ENCODE peak calls at places on chromosomes 13 and 19, in six cellular contexts. Z is endothelial cell, O is astrocyte of the spinal cord, I is nephron progenitor cell, T is esophagus squamous epithelium, N is PC-9. B is an unnamed sample.

GRCh38 chr13:75505966-75506365 is 24.0 kb upstream of the TBC1D4 start:
- DNase-seq in I (no peak), T (no peak), N (no peak), Z (no peak), O (no peak), B (no peak)

GRCh38 chr13:77143325-77143907 is 116.5 kb upstream of the FBXL3 start:
- DNase-seq in O (no peak), T (no peak), N (peak; percentile 94), I (no peak), Z (no peak), B (no peak)

GRCh38 chr19:39679056-39679790 is 23.5 kb downstream of the LGALS16 start:
- DNase-seq in T (no peak), I (no peak), N (no peak), O (no peak), Z (no peak), B (no peak)

GRCh38 chr19:52691737-52692136 is 43.1 kb downstream of the ZNF611 start:
- DNase-seq in T (no peak), Z (no peak), N (no peak), O (no peak), I (no peak), B (no peak)

GRCh38 chr19:13078897-13079541 is 23.6 kb downstream of the LYL1 start:
- DNase-seq in O (no peak), T (no peak), I (no peak), N (no peak), Z (no peak), B (no peak)

GRCh38 chr13:70353096-70353495 is 244.8 kb upstream of the KLHL1 start:
- DNase-seq in N (no peak), I (peak; percentile 4), T (no peak), Z (no peak), O (no peak), B (no peak)

GRCh38 chr19:4972509-4973230 is 3.8 kb downstream of the KDM4B start:
- DNase-seq in T (no peak), O (peak; percentile 58), Z (no peak), N (peak; percentile 83), I (no peak), B (peak; percentile 40)

GRCh38 chr13:74434782-74435181 is 300.6 kb upstream of the KLF12 start:
- DNase-seq in Z (no peak), I (no peak), N (no peak), O (no peak), T (no peak), B (no peak)

GRCh38 chr13:69737129-69737935 is 370.3 kb upstream of the ATXN8OS start:
- DNase-seq in O (no peak), Z (no peak), I (peak; percentile 14), T (no peak), N (no peak), B (no peak)

GRCh38 chr19:53961523-53962345 is 1.0 kb upstream of the CACNG8 start:
- DNase-seq in I (peak; percentile 23), O (no peak), N (no peak), Z (no peak), T (no peak), B (no peak)

GRCh38 chr13:79538757-79539156 is 57.8 kb downstream of the NDFIP2 start:
- DNase-seq in Z (no peak), N (no peak), I (no peak), T (no peak), O (no peak), B (no peak)

GRCh38 chr13:34257980-34258379 is 440.0 kb downstream of the RFC3 start:
- DNase-seq in N (no peak), T (no peak), O (no peak), I (no peak), Z (no peak), B (no peak)

GRCh38 chr19:2969104-2969504 is 8.3 kb upstream of the TLE6 start:
- DNase-seq in I (no peak), N (no peak), Z (no peak), T (no peak), O (no peak), B (no peak)

GRCh38 chr13:62512194-62513141 is 1096.8 kb upstream of the PCDH20 start:
- DNase-seq in O (peak; percentile 32), N (no peak), I (peak; percentile 49), Z (peak; percentile 46), T (no peak), B (peak; percentile 35)

GRCh38 chr19:33396701-33397535 is 23.4 kb downstream of the CEBPG start:
- DNase-seq in I (peak; percentile 58), Z (peak; percentile 34), N (no peak), T (no peak), O (peak; percentile 39), B (no peak)

GRCh38 chr19:17468302-17469091 is 1.8 kb upstream of the SLC27A1 start:
- DNase-seq in Z (no peak), T (no peak), N (no peak), I (no peak), O (no peak), B (no peak)

GRCh38 chr13:29137995-29138394 is 317.9 kb downstream of the MTUS2 start:
- DNase-seq in Z (no peak), I (no peak), T (no peak), N (no peak), O (no peak), B (no peak)

GRCh38 chr19:47066376-47067214 is 18.2 kb upstream of the TMEM160 start:
- DNase-seq in O (no peak), N (no peak), I (no peak), T (no peak), Z (no peak), B (no peak)

GRCh38 chr19:3710265-3710812 is 2.2 kb downstream of the TJP3 start:
- DNase-seq in I (no peak), O (peak; percentile 34), Z (no peak), N (peak; percentile 91), T (no peak), B (peak; percentile 83)

GRCh38 chr13:94121686-94122085 is 357.8 kb downstream of the DCT start:
- DNase-seq in I (no peak), Z (no peak), O (peak; percentile 72), T (no peak), N (no peak), B (no peak)

GRCh38 chr19:927044-927706 is 1.3 kb downstream of the ARID3A start:
- DNase-seq in Z (peak; percentile 64), I (peak; percentile 75), T (no peak), O (no peak), N (no peak), B (no peak)

GRCh38 chr19:47256688-47257410 is 524 bp downstream of the CCDC9 start:
- DNase-seq in Z (peak; percentile 100), I (peak; percentile 100), O (peak; percentile 99), T (peak; percentile 99), N (peak; percentile 95), B (peak; percentile 95)

GRCh38 chr19:31955061-31955460 is 390.3 kb upstream of the ZNF507 start:
- DNase-seq in O (no peak), I (no peak), Z (no peak), T (no peak), N (no peak), B (no peak)

GRCh38 chr13:37029617-37030016 is 29.0 kb downstream of the EXOSC8 start:
- DNase-seq in T (no peak), Z (no peak), N (no peak), I (no peak), O (peak; percentile 5), B (no peak)

GRCh38 chr13:32211788-32212187 is 103.4 kb downstream of the ZAR1L start:
- DNase-seq in T (no peak), N (no peak), Z (no peak), I (no peak), O (peak; percentile 90), B (no peak)

DNA sequence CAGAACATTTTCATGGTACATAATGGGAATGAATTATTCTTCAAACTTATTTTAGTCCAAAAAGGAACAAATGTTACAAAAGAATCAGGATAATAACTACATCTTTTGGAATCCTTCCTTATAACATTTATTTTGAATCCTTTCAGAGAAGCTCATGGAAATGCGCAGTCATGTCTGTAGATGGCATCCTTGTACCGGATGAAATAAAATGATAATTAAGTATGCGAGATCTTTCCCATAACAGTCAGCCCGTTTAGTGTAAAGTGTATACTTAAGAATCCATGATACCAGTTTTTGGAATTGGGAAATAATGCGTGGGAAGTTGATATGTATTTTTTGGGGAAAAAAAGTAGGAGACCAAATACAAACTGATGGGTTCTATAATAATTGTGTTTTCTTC is 418.8 kb downstream of the GPC5 start:
- DNase-seq in I (no peak), N (no peak), O (peak; percentile 40), Z (no peak), T (no peak), B (no peak)
- TF ChIP-seq CTCF in I (no peak), N (peak; percentile 50), O (peak; percentile 39), Z (no peak), T (no peak), B (no peak)

DNA sequence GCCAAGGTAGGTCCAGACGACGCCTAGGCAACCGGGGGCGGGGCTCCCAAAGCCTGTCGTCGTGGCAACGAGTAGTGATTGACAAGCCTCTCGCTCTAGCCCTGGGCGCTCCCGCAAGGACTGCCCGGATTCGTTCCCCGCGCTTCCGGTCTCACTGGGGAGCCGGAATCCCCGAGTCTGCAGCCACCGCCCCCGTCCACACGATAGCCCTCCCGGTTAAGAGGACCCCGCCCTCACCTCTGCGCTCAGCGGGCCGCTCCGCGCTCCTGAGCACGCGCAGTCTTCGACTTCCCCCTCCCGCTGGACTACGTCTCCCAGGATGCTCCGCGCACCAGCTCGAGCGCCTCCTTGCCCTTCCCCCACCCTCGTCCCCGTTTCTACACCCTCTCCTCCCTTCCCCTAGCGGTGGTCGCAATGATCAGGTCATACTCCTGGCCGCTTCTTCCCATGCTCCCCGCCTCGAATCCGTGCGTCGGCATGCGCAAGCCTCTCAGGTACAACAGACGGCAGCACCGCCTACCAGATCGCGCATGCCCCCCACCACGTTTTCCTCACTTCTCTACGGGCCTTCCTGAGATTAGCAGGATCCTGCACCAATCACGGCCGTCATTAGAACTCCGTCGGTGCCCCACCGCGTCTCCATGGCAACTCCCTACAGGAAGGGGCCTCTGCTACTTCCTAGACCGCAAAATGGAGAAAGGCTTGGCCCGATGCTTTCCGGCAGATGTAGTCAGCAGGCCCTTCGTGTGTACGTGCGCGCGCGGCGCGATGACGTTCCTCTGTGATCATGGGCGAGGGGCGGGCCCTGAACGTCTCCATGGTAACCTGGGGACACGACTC is at the start of gene MZF1:
- DNase-seq in I (peak; percentile 99), N (no peak), T (no peak), Z (peak; percentile 98), O (peak; percentile 100), B (peak; percentile 100)
- TF ChIP-seq CTCF in I (no peak), N (no peak), T (peak; percentile 30), Z (no peak), O (no peak), B (no peak)

GRCh38 chr13:26709461-26709860 is 51.1 kb downstream of the GPR12 start:
- DNase-seq in I (no peak), T (no peak), N (no peak), O (no peak), Z (no peak), B (no peak)

GRCh38 chr13:26710166-26710565 is 50.4 kb downstream of the GPR12 start:
- DNase-seq in I (no peak), Z (no peak), N (no peak), T (no peak), O (no peak), B (no peak)

GRCh38 chr13:26708007-26708297 is 52.6 kb downstream of the GPR12 start:
- DNase-seq in T (no peak), O (no peak), I (no peak), Z (no peak), N (no peak), B (no peak)

GRCh38 chr13:26706381-26706780 is 54.2 kb downstream of the GPR12 start:
- DNase-seq in T (no peak), I (no peak), O (no peak), N (no peak), Z (peak; percentile 22), B (no peak)

GRCh38 chr13:26707122-26708006 is 53.2 kb downstream of the GPR12 start:
- DNase-seq in O (peak; percentile 45), N (no peak), I (peak; percentile 47), T (no peak), Z (peak; percentile 69), B (peak; percentile 27)
- TF ChIP-seq CTCF in O (peak; percentile 69), N (peak; percentile 63), I (peak; percentile 59), T (peak; percentile 35), Z (peak; percentile 40), B (peak; percentile 62)

GRCh38 chr13:26971990-26972888 is 199.4 kb downstream of the USP12 start:
- DNase-seq in T (no peak), O (peak; percentile 16), I (peak; percentile 21), N (peak; percentile 58), Z (peak; percentile 32), B (peak; percentile 26)
- TF ChIP-seq CTCF in T (no peak), O (peak; percentile 55), I (peak; percentile 29), N (peak; percentile 61), Z (no peak), B (peak; percentile 51)

B was measured in HCT116.